ENCODE peak calls at places on chromosomes 12 and 14, in six cellular contexts. One of them, this sample, is unnamed.

GRCh38 chr12:112422531-112422930 is 3.8 kb downstream of the PTPN11 start:
- DNase-seq in breast epithelium: no peak
- DNase-seq in AG04450: no peak
- DNase-seq in HCT116: no peak
- DNase-seq in transverse colon: no peak
- DNase-seq in A549: no peak
- DNase-seq in this sample: no peak

GRCh38 chr12:20459920-20460319 is 91.6 kb downstream of the PDE3A start:
- DNase-seq in breast epithelium: no peak
- DNase-seq in AG04450: no peak
- DNase-seq in HCT116: no peak
- DNase-seq in transverse colon: no peak
- DNase-seq in A549: no peak
- DNase-seq in this sample: no peak

GRCh38 chr14:80982711-80983110 is 27.3 kb downstream of the TSHR start:
- DNase-seq in breast epithelium: no peak
- DNase-seq in AG04450: no peak
- DNase-seq in HCT116: no peak
- DNase-seq in transverse colon: no peak
- DNase-seq in A549: no peak
- DNase-seq in this sample: no peak

GRCh38 chr12:71958993-71959588 is 20.4 kb downstream of the TPH2 start:
- DNase-seq in breast epithelium: no peak
- DNase-seq in AG04450: no peak
- DNase-seq in HCT116: no peak
- DNase-seq in transverse colon: no peak
- DNase-seq in A549: no peak
- DNase-seq in this sample: no peak

GRCh38 chr12:42097971-42098370 is 46.7 kb downstream of the GXYLT1 start:
- DNase-seq in breast epithelium: no peak
- DNase-seq in AG04450: no peak
- DNase-seq in HCT116: no peak
- DNase-seq in transverse colon: no peak
- DNase-seq in A549: no peak
- DNase-seq in this sample: no peak

GRCh38 chr14:77660754-77661153 is 44.3 kb upstream of the SPTLC2 start:
- DNase-seq in breast epithelium: no peak
- DNase-seq in AG04450: no peak
- DNase-seq in HCT116: no peak
- DNase-seq in transverse colon: no peak
- DNase-seq in A549: no peak
- DNase-seq in this sample: no peak

GRCh38 chr14:70888681-70889175 is 18.5 kb upstream of the PCNX1 start:
- DNase-seq in breast epithelium: no peak
- DNase-seq in AG04450: no peak
- DNase-seq in HCT116: no peak
- DNase-seq in transverse colon: no peak
- DNase-seq in A549: no peak
- DNase-seq in this sample: peak

GRCh38 chr12:53096089-53096741 is 1.3 kb upstream of the IGFBP6 start:
- DNase-seq in breast epithelium: no peak
- DNase-seq in AG04450: peak
- DNase-seq in HCT116: no peak
- DNase-seq in transverse colon: peak
- DNase-seq in A549: no peak
- DNase-seq in this sample: no peak

GRCh38 chr12:95790025-95790911 is at the start of gene NTN4:
- DNase-seq in breast epithelium: peak
- DNase-seq in AG04450: no peak
- DNase-seq in HCT116: no peak
- DNase-seq in transverse colon: peak
- DNase-seq in A549: peak
- DNase-seq in this sample: no peak

GRCh38 chr14:104222396-104223036 is 84.1 kb downstream of the KIF26A start:
- DNase-seq in breast epithelium: no peak
- DNase-seq in AG04450: no peak
- DNase-seq in HCT116: no peak
- DNase-seq in transverse colon: no peak
- DNase-seq in A549: no peak
- DNase-seq in this sample: no peak

GRCh38 chr12:88854260-88854659 is 274.0 kb upstream of the KITLG start:
- DNase-seq in breast epithelium: no peak
- DNase-seq in AG04450: peak
- DNase-seq in HCT116: peak
- DNase-seq in transverse colon: no peak
- DNase-seq in A549: peak
- DNase-seq in this sample: peak

GRCh38 chr12:69241444-69242092 is 2.2 kb downstream of the CPSF6 start:
- DNase-seq in breast epithelium: no peak
- DNase-seq in AG04450: no peak
- DNase-seq in HCT116: no peak
- DNase-seq in transverse colon: no peak
- DNase-seq in A549: no peak
- DNase-seq in this sample: no peak

GRCh38 chr12:62210422-62210821 is 49.8 kb upstream of the USP15 start:
- DNase-seq in breast epithelium: no peak
- DNase-seq in AG04450: no peak
- DNase-seq in HCT116: peak
- DNase-seq in transverse colon: peak
- DNase-seq in A549: peak
- DNase-seq in this sample: no peak

GRCh38 chr12:92927436-92928116 is 1.5 kb downstream of the EEA1 start:
- DNase-seq in breast epithelium: no peak
- DNase-seq in AG04450: no peak
- DNase-seq in HCT116: no peak
- DNase-seq in transverse colon: no peak
- DNase-seq in A549: peak
- DNase-seq in this sample: no peak

GRCh38 chr14:61342486-61342885 is 21.1 kb downstream of the PRKCH start:
- DNase-seq in breast epithelium: no peak
- DNase-seq in AG04450: no peak
- DNase-seq in HCT116: no peak
- DNase-seq in transverse colon: peak
- DNase-seq in A549: no peak
- DNase-seq in this sample: no peak

GRCh38 chr12:9870311-9870866 is 1.2 kb upstream of the CLEC2B start:
- DNase-seq in breast epithelium: no peak
- DNase-seq in AG04450: no peak
- DNase-seq in HCT116: no peak
- DNase-seq in transverse colon: no peak
- DNase-seq in A549: no peak
- DNase-seq in this sample: no peak

GRCh38 chr12:91590991-91591987 is 408.7 kb upstream of the DCN start:
- DNase-seq in breast epithelium: no peak
- DNase-seq in AG04450: no peak
- DNase-seq in HCT116: no peak
- DNase-seq in transverse colon: no peak
- DNase-seq in A549: no peak
- DNase-seq in this sample: no peak

GRCh38 chr14:36057452-36058142 is 118.9 kb downstream of the PTCSC3 start:
- DNase-seq in breast epithelium: no peak
- DNase-seq in AG04450: no peak
- DNase-seq in HCT116: peak
- DNase-seq in transverse colon: no peak
- DNase-seq in A549: no peak
- DNase-seq in this sample: no peak

GRCh38 chr14:32008602-32009193 is 68.4 kb upstream of the ARHGAP5 start:
- DNase-seq in breast epithelium: no peak
- DNase-seq in AG04450: no peak
- DNase-seq in HCT116: no peak
- DNase-seq in transverse colon: no peak
- DNase-seq in A549: no peak
- DNase-seq in this sample: no peak
- H3K27ac ChIP-seq in breast epithelium: no peak
- H3K27ac ChIP-seq in AG04450: no peak
- H3K27ac ChIP-seq in HCT116: no peak
- H3K27ac ChIP-seq in transverse colon: no peak
- H3K27ac ChIP-seq in A549: peak
- H3K27ac ChIP-seq in this sample: no peak

DNA sequence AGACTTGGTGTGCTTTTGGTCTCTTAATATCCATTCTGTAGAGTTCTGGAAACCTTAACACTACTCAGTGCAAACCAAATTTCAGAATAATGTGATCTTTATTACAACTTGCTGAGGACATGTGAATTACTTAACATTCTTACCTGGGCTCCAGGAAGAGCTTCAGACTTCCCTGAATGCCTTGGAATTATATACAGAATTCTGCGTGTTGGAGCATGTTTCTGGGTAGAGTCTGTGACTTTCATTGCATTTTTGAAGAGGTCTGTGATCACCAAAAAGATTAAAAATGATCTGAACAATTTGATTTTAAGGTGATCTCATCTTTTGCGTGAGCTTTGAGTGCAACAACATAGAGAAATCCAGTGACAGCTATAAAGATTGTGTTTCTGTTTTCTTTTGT is 35.4 kb downstream of the ZDHHC17 start:
- DNase-seq in breast epithelium: no peak
- DNase-seq in AG04450: no peak
- DNase-seq in HCT116: no peak
- DNase-seq in transverse colon: no peak
- DNase-seq in A549: no peak
- DNase-seq in this sample: peak
- H3K27ac ChIP-seq in breast epithelium: no peak
- H3K27ac ChIP-seq in AG04450: no peak
- H3K27ac ChIP-seq in HCT116: no peak
- H3K27ac ChIP-seq in transverse colon: no peak
- H3K27ac ChIP-seq in A549: no peak
- H3K27ac ChIP-seq in this sample: peak

GRCh38 chr12:14417717-14418116 is 52.2 kb downstream of the ATF7IP start:
- DNase-seq in breast epithelium: no peak
- DNase-seq in AG04450: peak
- DNase-seq in HCT116: no peak
- DNase-seq in transverse colon: peak
- DNase-seq in A549: no peak
- DNase-seq in this sample: no peak
- H3K27ac ChIP-seq in breast epithelium: no peak
- H3K27ac ChIP-seq in AG04450: no peak
- H3K27ac ChIP-seq in HCT116: no peak
- H3K27ac ChIP-seq in transverse colon: peak
- H3K27ac ChIP-seq in A549: no peak
- H3K27ac ChIP-seq in this sample: peak

DNA sequence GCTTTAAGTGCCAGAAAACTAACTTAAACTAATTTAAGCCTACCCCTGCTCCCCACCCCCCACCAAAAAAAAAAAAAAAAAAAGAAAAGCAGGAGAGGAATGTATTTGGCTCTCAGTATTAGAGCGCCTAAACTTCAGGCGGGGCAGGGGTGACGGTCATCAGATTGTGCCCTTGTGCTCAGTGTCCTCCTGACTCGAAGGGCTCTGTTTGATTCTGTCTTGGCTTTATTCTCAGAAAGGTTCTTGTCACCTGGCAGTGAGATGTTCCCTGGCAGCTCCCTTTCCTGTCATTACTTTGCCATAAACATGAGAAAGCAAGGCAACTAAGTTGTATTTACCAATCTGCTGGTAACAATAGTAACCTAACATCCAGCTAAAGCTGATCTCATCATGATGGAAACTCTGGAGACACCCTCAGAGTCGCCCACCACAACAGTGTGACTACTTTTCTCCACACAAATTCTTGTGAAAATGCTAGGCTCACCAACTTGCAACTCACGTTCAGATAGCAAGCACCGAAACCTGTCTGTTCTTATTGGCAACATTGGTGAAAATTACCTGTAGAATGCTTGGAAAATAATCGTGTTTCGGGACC is 39.0 kb upstream of the WNK1 start:
- DNase-seq in breast epithelium: no peak
- DNase-seq in AG04450: no peak
- DNase-seq in HCT116: no peak
- DNase-seq in transverse colon: no peak
- DNase-seq in A549: no peak
- DNase-seq in this sample: no peak
- H3K27ac ChIP-seq in breast epithelium: no peak
- H3K27ac ChIP-seq in AG04450: no peak
- H3K27ac ChIP-seq in HCT116: no peak
- H3K27ac ChIP-seq in transverse colon: no peak
- H3K27ac ChIP-seq in A549: no peak
- H3K27ac ChIP-seq in this sample: no peak

This sample was measured in epithelial cell of prostate.